ENCODE peak calls at places on chromosome 6, in four cellular contexts. A is stimulated activated CD8-positive, alpha-beta memory T cell treated with anti-CD3 and anti-CD28 coated beads, Interleukin-4, amount 100 ng/mL, for 4 hours; H is naive thymus-derived CD8-positive, alpha-beta T cell; E is NCI-H524. Z is an unnamed sample.

GRCh38 chr6:122207061-122207460 is 192.4 kb upstream of the HSF2 start:
- DNase-seq in H (no peak), A (no peak), E (no peak), Z (no peak)

GRCh38 chr6:14882394-14883073 is 363.3 kb upstream of the JARID2 start:
- DNase-seq in H (no peak), A (no peak), E (no peak), Z (no peak)

GRCh38 chr6:38034269-38034914 is 214.9 kb downstream of the ZFAND3 start:
- DNase-seq in A (no peak), E (no peak), H (peak; percentile 7), Z (no peak)

GRCh38 chr6:163630991-163631390 is 216.5 kb downstream of the QKI start:
- DNase-seq in E (no peak), H (no peak), A (no peak), Z (no peak)

GRCh38 chr6:93083337-93083736 is 336.0 kb downstream of the EPHA7 start:
- DNase-seq in E (no peak), A (no peak), H (no peak), Z (no peak)

GRCh38 chr6:147166360-147166944 is 37.8 kb upstream of the STXBP5 start:
- DNase-seq in H (no peak), E (no peak), A (no peak), Z (no peak)

GRCh38 chr6:3529232-3529631 is 72.4 kb upstream of the SLC22A23 start:
- DNase-seq in H (no peak), E (no peak), A (no peak), Z (no peak)

GRCh38 chr6:124668028-124668427 is 294.2 kb upstream of the RNF217 start:
- DNase-seq in A (no peak), H (no peak), E (no peak), Z (no peak)

GRCh38 chr6:135188718-135189117 is 7.6 kb downstream of the MYB start:
- DNase-seq in A (no peak), E (no peak), H (no peak), Z (no peak)

GRCh38 chr6:37480118-37480736 is 19.5 kb downstream of the CCDC167 start:
- DNase-seq in A (no peak), H (no peak), E (no peak), Z (no peak)

GRCh38 chr6:40347571-40348011 is 239.6 kb downstream of the LRFN2 start:
- DNase-seq in H (no peak), A (no peak), E (no peak), Z (no peak)

GRCh38 chr6:95244749-95245148 is 332.6 kb upstream of the MANEA start:
- DNase-seq in A (no peak), E (no peak), H (no peak), Z (no peak)

GRCh38 chr6:3137057-3137777 is 18.7 kb downstream of the BPHL start:
- DNase-seq in E (no peak), A (no peak), H (no peak), Z (no peak)

GRCh38 chr6:6891074-6891754 is 216.5 kb upstream of the RREB1 start:
- DNase-seq in H (no peak), E (no peak), A (no peak), Z (no peak)

GRCh38 chr6:107576852-107577251 is 86.9 kb downstream of the SOBP start:
- DNase-seq in H (no peak), E (no peak), A (no peak), Z (no peak)

GRCh38 chr6:80341330-80341729 is 234.9 kb downstream of the BCKDHB start:
- DNase-seq in H (no peak), A (no peak), E (no peak), Z (no peak)

GRCh38 chr6:99390896-99391295 is 3.1 kb downstream of the COQ3 start:
- DNase-seq in H (no peak), E (no peak), A (no peak), Z (no peak)

GRCh38 chr6:37502703-37503485 is 3.2 kb upstream of the CCDC167 start:
- DNase-seq in E (peak; percentile 31), A (no peak), H (peak; percentile 83), Z (no peak)

GRCh38 chr6:21946298-21946783 is 350.5 kb downstream of the PRL start:
- DNase-seq in A (no peak), H (no peak), E (no peak), Z (peak; percentile 96)

GRCh38 chr6:69311888-69312287 is 484.9 kb downstream of the LMBRD1 start:
- DNase-seq in H (no peak), E (no peak), A (no peak), Z (no peak)

GRCh38 chr6:15893556-15894253 is 230.9 kb upstream of the DTNBP1 start:
- DNase-seq in A (no peak), H (no peak), E (no peak), Z (no peak)

GRCh38 chr6:27547157-27548075 is 74.5 kb upstream of the ZNF184 start:
- DNase-seq in H (no peak), E (peak; percentile 49), A (no peak), Z (no peak)

GRCh38 chr6:44105993-44106740 is 21.1 kb downstream of the MRPL14 start:
- DNase-seq in E (no peak), H (no peak), A (no peak), Z (no peak)

GRCh38 chr6:164069352-164070022 is 655.0 kb downstream of the QKI start:
- DNase-seq in H (no peak), A (no peak), E (no peak), Z (no peak)

GRCh38 chr6:138406443-138406842 is 2.4 kb downstream of the HEBP2 start:
- DNase-seq in E (no peak), A (no peak), H (no peak), Z (no peak)

GRCh38 chr6:163419413-163420314 is 5.1 kb downstream of the QKI start:
- DNase-seq in A (no peak), E (no peak), H (no peak), Z (no peak)

GRCh38 chr6:7479801-7480266 is 61.6 kb upstream of the DSP start:
- DNase-seq in H (no peak), E (no peak), A (no peak), Z (peak; percentile 36)

GRCh38 chr6:159451051-159451450 is 242.0 kb downstream of the SOD2 start:
- DNase-seq in E (no peak), A (no peak), H (no peak), Z (no peak)

GRCh38 chr6:119174085-119174445 is 95.6 kb upstream of the FAM184A start:
- DNase-seq in A (no peak), E (no peak), H (no peak), Z (no peak)

GRCh38 chr6:85353012-85353411 is 96.9 kb upstream of the NT5E start:
- DNase-seq in H (no peak), E (no peak), A (no peak), Z (no peak)

GRCh38 chr6:36197739-36198221 is 1.2 kb downstream of the BRPF3 start:
- DNase-seq in H (peak; percentile 8), A (no peak), E (no peak), Z (no peak)

GRCh38 chr6:135974416-135974815 is 122.9 kb downstream of the PDE7B start:
- DNase-seq in H (no peak), A (no peak), E (no peak), Z (no peak)

GRCh38 chr6:165726290-165726875 is 63.3 kb upstream of the PDE10A start:
- DNase-seq in E (no peak), A (no peak), H (no peak), Z (no peak)